ENCODE peak calls at places on chromosomes 4 and X, in nine cellular contexts. L is GM03348; M is stimulated activated CD8-positive, alpha-beta memory T cell treated with anti-CD3 and anti-CD28 coated beads, Interleukin-4, amount 100 ng/mL, for 48 hours; D is HT1080; Z is NCI-H345; H is transverse colon; E is iris pigment epithelial cell; Y is brain microvascular endothelial cell; F is NCI-H1436. G is an unnamed sample.

GRCh38 chr4:64784125-64784524 is 374.9 kb upstream of the TECRL start:
- DNase-seq in D (no peak), F (no peak), Z (peak), Y (no peak), L (peak), M (no peak), H (no peak), E (peak), G (peak)

GRCh38 chrX:97481228-97481627 is 597.5 kb downstream of the RPA4 start:
- DNase-seq in L (no peak), M (no peak), E (no peak), F (no peak), Y (no peak), H (no peak), D (no peak), Z (no peak), G (no peak)

GRCh38 chrX:69025802-69026301 is 139.4 kb downstream of the PJA1 start:
- DNase-seq in H (no peak), M (no peak), Y (peak), L (no peak), D (peak), E (peak), Z (no peak), F (no peak), G (no peak)

GRCh38 chr4:113761682-113762060 is at the start of gene CAMK2D:
- DNase-seq in Y (peak), L (peak), F (peak), Z (peak), M (peak), H (peak), D (peak), E (peak), G (peak)

GRCh38 chrX:26651755-26652154 is 435.8 kb downstream of the MAGEB5 start:
- DNase-seq in Z (no peak), D (peak), L (no peak), M (no peak), F (no peak), E (peak), Y (no peak), H (no peak), G (no peak)

GRCh38 chrX:92247076-92247475 is 467.9 kb downstream of the PCDH11X start:
- DNase-seq in L (peak), H (no peak), D (peak), E (peak), F (no peak), M (no peak), Y (no peak), Z (no peak), G (peak)

GRCh38 chr4:23717528-23718248 is 172.2 kb downstream of the PPARGC1A start:
- DNase-seq in L (peak), E (peak), H (peak), F (no peak), M (no peak), D (peak), Z (peak), Y (peak), G (no peak)

GRCh38 chrX:11558972-11559371 is 106.7 kb downstream of the ARHGAP6 start:
- DNase-seq in Z (no peak), M (peak), F (no peak), E (no peak), D (peak), L (no peak), H (peak), Y (no peak), G (no peak)

GRCh38 chr4:13919021-13919441 is 291.5 kb upstream of the BOD1L1 start:
- DNase-seq in E (peak), F (no peak), Y (peak), D (peak), Z (no peak), M (no peak), H (no peak), L (peak), G (peak)

GRCh38 chr4:138916763-138917162 is 98.8 kb upstream of the NOCT start:
- DNase-seq in L (no peak), E (no peak), D (no peak), H (no peak), F (no peak), M (no peak), Z (no peak), Y (no peak), G (no peak)

GRCh38 chr4:79272761-79273160 is 53.1 kb downstream of the NAA11 start:
- DNase-seq in Y (no peak), Z (no peak), M (no peak), D (no peak), H (no peak), L (no peak), F (no peak), E (no peak), G (no peak)

GRCh38 chr4:8113611-8114343 is 44.8 kb downstream of the ABLIM2 start:
- DNase-seq in Y (no peak), F (no peak), E (no peak), D (no peak), M (no peak), H (no peak), Z (no peak), L (no peak), G (no peak)

GRCh38 chr4:62544428-62544827 is 1344.3 kb downstream of the ADGRL3 start:
- DNase-seq in M (no peak), F (no peak), Z (no peak), Y (no peak), E (no peak), L (no peak), D (peak), H (no peak), G (no peak)

GRCh38 chr4:84944952-84945351 is 21.5 kb downstream of the WDFY3 start:
- DNase-seq in D (no peak), F (no peak), Y (no peak), M (no peak), E (peak), Z (no peak), H (no peak), L (no peak), G (peak)

GRCh38 chr4:38684951-38685350 is 21.0 kb downstream of the KLF3 start:
- DNase-seq in L (no peak), D (no peak), Y (no peak), M (no peak), Z (no peak), H (no peak), E (no peak), F (no peak), G (no peak)

GRCh38 chr4:8888856-8889255 is 17.2 kb upstream of the HMX1 start:
- DNase-seq in L (no peak), E (no peak), D (no peak), Z (no peak), H (no peak), F (no peak), M (no peak), Y (no peak), G (no peak)

GRCh38 chr4:184385705-184386141 is 88.6 kb downstream of the IRF2 start:
- DNase-seq in Y (no peak), L (no peak), F (no peak), H (peak), E (no peak), M (no peak), Z (no peak), D (no peak), G (no peak)

GRCh38 chr4:83629945-83630684 is 94.2 kb downstream of the GPAT3 start:
- DNase-seq in Z (no peak), L (peak), Y (peak), M (no peak), D (peak), E (peak), F (no peak), H (peak), G (peak)

GRCh38 chrX:13064599-13065143 is 20.3 kb upstream of the FAM9C start:
- DNase-seq in F (no peak), H (no peak), M (no peak), L (peak), Z (no peak), D (no peak), Y (peak), E (peak), G (no peak)

GRCh38 chr4:21181716-21182115 is 481.5 kb downstream of the PACRGL start:
- DNase-seq in Z (no peak), H (no peak), Y (no peak), E (peak), F (no peak), M (no peak), L (no peak), D (no peak), G (peak)

GRCh38 chr4:989722-990471 is 3.1 kb downstream of the IDUA start:
- DNase-seq in Z (no peak), Y (no peak), F (no peak), H (no peak), D (no peak), L (no peak), E (no peak), M (no peak), G (no peak)

GRCh38 chrX:2488621-2489285 is 12.0 kb downstream of the DHRSX start:
- DNase-seq in L (no peak), Y (no peak), H (no peak), Z (no peak), M (no peak), D (no peak), F (no peak), E (no peak), G (no peak)